ENCODE peak calls at places on chromosomes 13 and 19, in seven cellular contexts. M is right cardiac atrium, S is epithelial cell of proximal tubule, L is T-helper 1 cell, O is frontal cortex, V is Daoy, X is hypothalamus. C is an unnamed sample.

GRCh38 chr13:95123726-95124125 is 177.5 kb downstream of the ABCC4 start:
- DNase-seq in L (no peak), V (no peak), M (no peak), X (no peak), S (no peak), O (no peak), C (no peak)

GRCh38 chr19:51211833-51212232 is 13.0 kb upstream of the CD33 start:
- DNase-seq in M (no peak), X (no peak), O (no peak), L (no peak), S (no peak), V (no peak), C (no peak)

GRCh38 chr19:18697680-18698079 is 14.2 kb downstream of the CRTC1 start:
- DNase-seq in L (no peak), X (no peak), O (no peak), S (no peak), V (no peak), M (no peak), C (no peak)

GRCh38 chr13:35994131-35994966 is 136.8 kb downstream of the DCLK1 start:
- DNase-seq in L (no peak), M (no peak), V (peak), X (no peak), S (peak), O (no peak), C (peak)

GRCh38 chr19:14127176-14127575 is 9.2 kb downstream of the ASF1B start:
- DNase-seq in V (no peak), L (no peak), O (no peak), M (peak), X (no peak), S (no peak), C (no peak)

GRCh38 chr19:53086949-53087348 is 16.3 kb downstream of the ZNF160 start:
- DNase-seq in O (no peak), S (no peak), M (peak), L (no peak), V (no peak), X (no peak), C (peak)

GRCh38 chr19:16447015-16447384 is 24.8 kb downstream of the EPS15L1 start:
- DNase-seq in M (peak), X (no peak), O (no peak), S (no peak), L (no peak), V (peak), C (peak)

GRCh38 chr19:19661675-19662251 is 1.7 kb downstream of the ATP13A1 start:
- DNase-seq in L (no peak), O (no peak), V (no peak), X (no peak), S (no peak), M (no peak), C (no peak)

GRCh38 chr19:32191921-32192320 is 153.5 kb upstream of the ZNF507 start:
- DNase-seq in X (no peak), S (no peak), L (no peak), M (no peak), O (no peak), V (no peak), C (no peak)